ENCODE peak calls at places on chromosome 1, in six cellular contexts. One of them, this sample, is unnamed.

GRCh38 chr1:83033682-83034081 is 965.2 kb downstream of the TTLL7 start:
- DNase-seq in endothelial cell: no peak
- DNase-seq in left ventricle myocardium inferior: no peak
- DNase-seq in GM10248: no peak
- DNase-seq in AG09309: no peak
- DNase-seq in esophagus squamous epithelium: no peak
- DNase-seq in this sample: no peak

GRCh38 chr1:155086182-155086741 is 7.6 kb downstream of the EFNA3 start:
- DNase-seq in AG09309: no peak
- DNase-seq in esophagus squamous epithelium: no peak
- DNase-seq in endothelial cell: peak
- DNase-seq in GM10248: peak
- DNase-seq in left ventricle myocardium inferior: peak
- DNase-seq in this sample: no peak

GRCh38 chr1:2335721-2336475 is 55.5 kb downstream of the MORN1 start:
- DNase-seq in endothelial cell: no peak
- DNase-seq in esophagus squamous epithelium: no peak
- DNase-seq in AG09309: no peak
- DNase-seq in GM10248: no peak
- DNase-seq in left ventricle myocardium inferior: no peak
- DNase-seq in this sample: no peak

GRCh38 chr1:61640531-61641125 is 84.3 kb downstream of the TM2D1 start:
- DNase-seq in left ventricle myocardium inferior: peak
- DNase-seq in GM10248: no peak
- DNase-seq in esophagus squamous epithelium: no peak
- DNase-seq in AG09309: no peak
- DNase-seq in endothelial cell: no peak
- DNase-seq in this sample: no peak

GRCh38 chr1:187074445-187075045 is 245.8 kb downstream of the PLA2G4A start:
- DNase-seq in endothelial cell: no peak
- DNase-seq in esophagus squamous epithelium: no peak
- DNase-seq in AG09309: no peak
- DNase-seq in left ventricle myocardium inferior: no peak
- DNase-seq in GM10248: no peak
- DNase-seq in this sample: no peak

GRCh38 chr1:213192026-213192425 is 141.0 kb downstream of the RPS6KC1 start:
- DNase-seq in esophagus squamous epithelium: no peak
- DNase-seq in left ventricle myocardium inferior: no peak
- DNase-seq in endothelial cell: no peak
- DNase-seq in AG09309: no peak
- DNase-seq in GM10248: no peak
- DNase-seq in this sample: no peak

GRCh38 chr1:44292641-44293040 is 62.4 kb downstream of the ERI3 start:
- DNase-seq in GM10248: no peak
- DNase-seq in endothelial cell: no peak
- DNase-seq in esophagus squamous epithelium: no peak
- DNase-seq in AG09309: no peak
- DNase-seq in left ventricle myocardium inferior: no peak
- DNase-seq in this sample: no peak

GRCh38 chr1:76093931-76094330 is 19.4 kb downstream of the ST6GALNAC3 start:
- DNase-seq in left ventricle myocardium inferior: no peak
- DNase-seq in endothelial cell: no peak
- DNase-seq in AG09309: no peak
- DNase-seq in esophagus squamous epithelium: no peak
- DNase-seq in GM10248: no peak
- DNase-seq in this sample: no peak

GRCh38 chr1:229378586-229379442 is 36.0 kb upstream of the CCSAP start:
- DNase-seq in left ventricle myocardium inferior: no peak
- DNase-seq in AG09309: no peak
- DNase-seq in endothelial cell: no peak
- DNase-seq in esophagus squamous epithelium: no peak
- DNase-seq in GM10248: no peak
- DNase-seq in this sample: no peak

GRCh38 chr1:110241516-110241915 is 31.4 kb downstream of the KCNC4 start:
- DNase-seq in AG09309: no peak
- DNase-seq in GM10248: no peak
- DNase-seq in esophagus squamous epithelium: no peak
- DNase-seq in endothelial cell: no peak
- DNase-seq in left ventricle myocardium inferior: no peak
- DNase-seq in this sample: no peak

GRCh38 chr1:1225913-1226312 is 5.9 kb downstream of the SDF4 start:
- DNase-seq in esophagus squamous epithelium: no peak
- DNase-seq in AG09309: no peak
- DNase-seq in left ventricle myocardium inferior: no peak
- DNase-seq in GM10248: no peak
- DNase-seq in endothelial cell: no peak
- DNase-seq in this sample: no peak

GRCh38 chr1:168084396-168085231 is 52.1 kb downstream of the GPR161 start:
- DNase-seq in GM10248: peak
- DNase-seq in AG09309: no peak
- DNase-seq in esophagus squamous epithelium: no peak
- DNase-seq in left ventricle myocardium inferior: peak
- DNase-seq in endothelial cell: peak
- DNase-seq in this sample: no peak

GRCh38 chr1:21089711-21090110 is 87.0 kb downstream of the EIF4G3 start:
- DNase-seq in AG09309: no peak
- DNase-seq in esophagus squamous epithelium: no peak
- DNase-seq in GM10248: no peak
- DNase-seq in endothelial cell: no peak
- DNase-seq in left ventricle myocardium inferior: no peak
- DNase-seq in this sample: no peak

GRCh38 chr1:41758904-41759548 is 159.7 kb downstream of the HIVEP3 start:
- DNase-seq in AG09309: peak
- DNase-seq in left ventricle myocardium inferior: no peak
- DNase-seq in GM10248: no peak
- DNase-seq in endothelial cell: no peak
- DNase-seq in esophagus squamous epithelium: no peak
- DNase-seq in this sample: peak

GRCh38 chr1:165476776-165477175 is 31.9 kb upstream of the RXRG start:
- DNase-seq in endothelial cell: no peak
- DNase-seq in left ventricle myocardium inferior: no peak
- DNase-seq in esophagus squamous epithelium: no peak
- DNase-seq in AG09309: no peak
- DNase-seq in GM10248: no peak
- DNase-seq in this sample: no peak

GRCh38 chr1:116697892-116698595 is 30.5 kb upstream of the IGSF3 start:
- DNase-seq in endothelial cell: no peak
- DNase-seq in AG09309: no peak
- DNase-seq in esophagus squamous epithelium: no peak
- DNase-seq in left ventricle myocardium inferior: no peak
- DNase-seq in GM10248: no peak
- DNase-seq in this sample: no peak

GRCh38 chr1:9680091-9680490 is 28.6 kb downstream of the PIK3CD start:
- DNase-seq in GM10248: no peak
- DNase-seq in AG09309: no peak
- DNase-seq in esophagus squamous epithelium: no peak
- DNase-seq in left ventricle myocardium inferior: no peak
- DNase-seq in endothelial cell: no peak
- DNase-seq in this sample: no peak

GRCh38 chr1:2322593-2323295 is 68.6 kb downstream of the MORN1 start:
- DNase-seq in left ventricle myocardium inferior: no peak
- DNase-seq in endothelial cell: no peak
- DNase-seq in esophagus squamous epithelium: no peak
- DNase-seq in GM10248: no peak
- DNase-seq in AG09309: no peak
- DNase-seq in this sample: no peak

GRCh38 chr1:24186993-24187790 is at the start of gene IFNLR1:
- DNase-seq in GM10248: peak
- DNase-seq in endothelial cell: peak
- DNase-seq in left ventricle myocardium inferior: peak
- DNase-seq in esophagus squamous epithelium: no peak
- DNase-seq in AG09309: no peak
- DNase-seq in this sample: no peak

GRCh38 chr1:53739109-53739681 is at the start of gene GLIS1:
- DNase-seq in esophagus squamous epithelium: no peak
- DNase-seq in endothelial cell: peak
- DNase-seq in left ventricle myocardium inferior: peak
- DNase-seq in AG09309: peak
- DNase-seq in GM10248: peak
- DNase-seq in this sample: peak

GRCh38 chr1:21902378-21903012 is 34.6 kb downstream of the HSPG2 start:
- DNase-seq in esophagus squamous epithelium: no peak
- DNase-seq in GM10248: no peak
- DNase-seq in endothelial cell: no peak
- DNase-seq in AG09309: no peak
- DNase-seq in left ventricle myocardium inferior: no peak
- DNase-seq in this sample: no peak

GRCh38 chr1:229557913-229558414 is 543 bp downstream of the ABCB10 start:
- DNase-seq in GM10248: peak
- DNase-seq in left ventricle myocardium inferior: peak
- DNase-seq in esophagus squamous epithelium: no peak
- DNase-seq in AG09309: no peak
- DNase-seq in endothelial cell: peak
- DNase-seq in this sample: no peak

DNA sequence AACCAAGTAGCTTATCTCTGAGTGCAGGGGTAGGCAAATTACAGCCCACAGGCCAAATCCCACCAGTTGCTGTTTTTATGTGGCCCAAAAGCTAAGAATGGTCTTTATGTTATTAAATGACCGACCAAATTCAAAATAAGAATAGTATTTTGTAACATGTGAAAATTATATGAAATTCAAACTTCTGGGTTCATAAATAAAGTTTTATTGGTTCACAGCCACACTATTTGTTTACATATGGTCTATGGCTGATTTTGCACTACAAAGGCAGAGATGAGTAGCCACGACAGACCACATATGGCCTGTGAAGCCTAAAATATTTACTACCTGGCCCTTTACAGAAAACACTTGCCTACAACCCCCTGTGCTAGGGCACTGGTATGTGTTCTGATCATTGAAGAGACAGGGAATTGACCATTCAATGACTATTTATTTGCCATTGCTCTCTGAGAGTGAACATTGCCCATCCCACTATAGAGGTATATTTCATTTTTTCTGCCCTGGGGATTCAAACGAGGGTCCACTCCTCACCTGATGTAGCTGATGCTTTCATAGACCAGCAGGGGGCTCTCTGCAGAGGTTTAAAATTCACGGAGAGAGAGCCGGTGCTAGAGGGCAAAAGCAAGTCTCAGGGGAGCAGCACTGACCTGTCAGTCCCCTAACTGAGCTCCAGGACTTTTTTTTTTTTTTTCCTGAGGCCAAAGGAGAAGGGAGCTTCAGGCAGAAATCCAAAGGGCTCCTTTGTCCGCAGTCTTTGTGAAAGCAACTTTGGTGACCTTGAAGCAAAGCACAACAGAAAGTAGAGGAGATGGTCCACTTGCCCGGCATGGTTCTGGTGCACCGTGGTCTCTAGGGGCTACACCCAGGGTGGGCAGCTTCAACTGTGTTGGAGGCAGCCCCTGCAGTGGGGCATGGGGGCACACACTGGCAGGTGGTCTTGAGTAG is 7.3 kb upstream of the GNL2 start:
- DNase-seq in GM10248: peak
- DNase-seq in endothelial cell: peak
- DNase-seq in esophagus squamous epithelium: no peak
- DNase-seq in left ventricle myocardium inferior: no peak
- DNase-seq in AG09309: no peak
- DNase-seq in this sample: no peak
- TF ChIP-seq CTCF in GM10248: peak
- TF ChIP-seq CTCF in endothelial cell: peak
- TF ChIP-seq CTCF in esophagus squamous epithelium: peak
- TF ChIP-seq CTCF in left ventricle myocardium inferior: peak
- TF ChIP-seq CTCF in AG09309: peak
- TF ChIP-seq CTCF in this sample: peak

DNA sequence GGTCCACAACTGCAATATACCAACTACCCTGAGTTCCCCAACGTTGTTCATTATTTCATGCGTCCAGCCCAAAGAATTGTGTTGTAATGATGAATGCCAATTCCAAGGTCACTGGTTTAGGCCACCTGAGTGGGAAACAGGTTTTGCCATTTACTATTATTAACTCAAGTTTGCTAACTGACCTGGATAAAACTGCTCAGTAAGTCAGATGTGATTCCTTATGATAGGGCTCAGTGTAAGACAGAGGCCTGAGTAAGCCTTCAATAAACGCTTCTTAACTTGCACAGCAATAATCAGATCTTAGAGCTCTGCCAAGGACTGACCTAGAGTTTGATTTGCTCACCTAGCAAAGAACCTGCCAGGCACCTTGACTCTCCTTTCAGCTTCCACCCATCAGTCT is 10.0 kb downstream of the PUM1 start:
- DNase-seq in left ventricle myocardium inferior: no peak
- DNase-seq in esophagus squamous epithelium: no peak
- DNase-seq in GM10248: no peak
- DNase-seq in AG09309: no peak
- DNase-seq in endothelial cell: no peak
- DNase-seq in this sample: no peak
- TF ChIP-seq CTCF in left ventricle myocardium inferior: no peak
- TF ChIP-seq CTCF in esophagus squamous epithelium: no peak
- TF ChIP-seq CTCF in GM10248: no peak
- TF ChIP-seq CTCF in AG09309: no peak
- TF ChIP-seq CTCF in endothelial cell: no peak
- TF ChIP-seq CTCF in this sample: no peak

DNA sequence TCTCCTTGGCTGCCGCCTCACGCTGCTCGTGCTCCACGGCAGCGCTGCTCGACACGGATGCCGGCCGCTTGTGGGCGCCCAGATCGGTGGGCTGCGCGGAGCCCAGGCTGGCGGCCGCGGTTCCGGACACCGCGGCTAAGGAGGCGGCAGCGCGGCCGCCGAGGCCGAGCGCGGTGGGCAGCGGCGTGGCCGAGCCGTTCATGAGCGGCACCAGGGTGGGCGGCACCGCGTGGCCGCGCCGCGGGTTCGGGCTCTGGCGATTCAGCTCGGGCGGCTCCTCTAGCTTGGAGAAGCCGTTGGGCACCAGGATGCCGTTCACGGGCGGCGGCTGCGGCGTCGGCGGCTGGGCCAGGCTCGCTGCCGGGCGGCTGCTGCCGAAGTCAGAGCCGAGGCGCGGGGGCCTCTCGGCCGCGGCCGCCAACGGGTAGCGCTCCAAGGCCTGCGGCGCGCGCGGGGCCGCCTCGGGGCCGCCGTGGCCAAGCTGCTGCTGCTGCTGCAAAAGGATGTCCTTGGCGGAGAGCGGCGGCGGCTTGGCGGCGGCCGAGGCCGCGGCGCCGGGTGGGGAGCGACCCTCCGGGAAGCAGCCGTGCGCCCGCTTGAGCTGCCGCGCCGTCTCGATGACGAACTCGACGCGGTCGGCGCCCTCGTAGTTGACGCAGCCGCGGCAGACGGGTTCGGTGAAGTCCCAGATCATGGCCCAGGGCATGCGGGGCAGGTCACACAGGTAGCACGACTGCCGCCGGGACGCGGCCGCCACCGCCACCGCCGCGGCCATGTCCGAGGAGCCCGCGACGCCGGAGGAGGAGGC is 1.1 kb downstream of the IRF2BP2 start:
- DNase-seq in esophagus squamous epithelium: no peak
- DNase-seq in endothelial cell: peak
- DNase-seq in GM10248: peak
- DNase-seq in AG09309: no peak
- DNase-seq in left ventricle myocardium inferior: peak
- DNase-seq in this sample: no peak
- TF ChIP-seq CTCF in esophagus squamous epithelium: no peak
- TF ChIP-seq CTCF in endothelial cell: no peak
- TF ChIP-seq CTCF in GM10248: no peak
- TF ChIP-seq CTCF in AG09309: no peak
- TF ChIP-seq CTCF in left ventricle myocardium inferior: no peak
- TF ChIP-seq CTCF in this sample: no peak

DNA sequence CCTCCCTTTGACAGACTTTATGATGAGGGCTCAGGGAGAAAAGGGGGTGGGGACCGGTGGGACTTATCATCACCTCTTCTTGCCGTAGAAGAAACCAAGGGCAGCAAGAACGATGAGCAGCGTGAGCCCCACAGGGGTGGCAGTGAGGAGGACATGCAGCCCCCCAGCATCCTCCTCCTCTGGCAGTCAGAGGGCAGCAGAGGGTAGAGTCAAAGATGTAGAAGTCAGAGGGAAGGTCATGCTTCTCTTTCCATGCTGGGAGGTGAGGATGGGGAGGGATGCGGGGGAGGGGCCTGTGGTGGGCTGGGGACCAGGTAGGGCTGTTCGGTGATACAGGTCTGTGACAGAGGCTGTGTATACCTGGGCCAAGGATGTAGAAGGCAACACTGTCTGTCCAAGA is 14.8 kb downstream of the INSRR start:
- DNase-seq in endothelial cell: no peak
- DNase-seq in AG09309: no peak
- DNase-seq in GM10248: no peak
- DNase-seq in esophagus squamous epithelium: no peak
- DNase-seq in left ventricle myocardium inferior: no peak
- DNase-seq in this sample: no peak
- TF ChIP-seq CTCF in endothelial cell: no peak
- TF ChIP-seq CTCF in AG09309: no peak
- TF ChIP-seq CTCF in GM10248: no peak
- TF ChIP-seq CTCF in esophagus squamous epithelium: no peak
- TF ChIP-seq CTCF in left ventricle myocardium inferior: no peak
- TF ChIP-seq CTCF in this sample: no peak

This sample was measured in AG09319.